ENCODE peak calls at places on chromosome 6, in eight cellular contexts. One of them, this sample, is unnamed.

GRCh38 chr6:53984581-53984980 is 126.7 kb upstream of the MLIP start:
- DNase-seq in NCI-H1048: no peak
- DNase-seq in globus pallidus: no peak
- DNase-seq in RWPE1: no peak
- DNase-seq in OCI-LY7: no peak
- DNase-seq in ACHN: no peak
- DNase-seq in kidney: no peak
- DNase-seq in CD4-positive, alpha-beta memory T cell: no peak
- DNase-seq in this sample: no peak

GRCh38 chr6:128487746-128488145 is 32.7 kb downstream of the PTPRK start:
- DNase-seq in NCI-H1048: no peak
- DNase-seq in globus pallidus: no peak
- DNase-seq in RWPE1: no peak
- DNase-seq in OCI-LY7: no peak
- DNase-seq in ACHN: no peak
- DNase-seq in kidney: no peak
- DNase-seq in CD4-positive, alpha-beta memory T cell: no peak
- DNase-seq in this sample: no peak

GRCh38 chr6:152091851-152092341 is 284.4 kb downstream of the ESR1 start:
- DNase-seq in NCI-H1048: no peak
- DNase-seq in globus pallidus: no peak
- DNase-seq in RWPE1: peak; percentile 24
- DNase-seq in OCI-LY7: no peak
- DNase-seq in ACHN: no peak
- DNase-seq in kidney: no peak
- DNase-seq in CD4-positive, alpha-beta memory T cell: no peak
- DNase-seq in this sample: no peak

GRCh38 chr6:111417181-111417585 is 65.8 kb downstream of the REV3L start:
- DNase-seq in NCI-H1048: no peak
- DNase-seq in globus pallidus: peak; percentile 89
- DNase-seq in RWPE1: no peak
- DNase-seq in OCI-LY7: no peak
- DNase-seq in ACHN: no peak
- DNase-seq in kidney: no peak
- DNase-seq in CD4-positive, alpha-beta memory T cell: no peak
- DNase-seq in this sample: no peak

GRCh38 chr6:113160716-113161115 is 696.4 kb upstream of the MARCKS start:
- DNase-seq in NCI-H1048: no peak
- DNase-seq in globus pallidus: no peak
- DNase-seq in RWPE1: no peak
- DNase-seq in OCI-LY7: no peak
- DNase-seq in ACHN: no peak
- DNase-seq in kidney: no peak
- DNase-seq in CD4-positive, alpha-beta memory T cell: no peak
- DNase-seq in this sample: no peak

GRCh38 chr6:159203304-159204005 is 34.3 kb downstream of the FNDC1 start:
- DNase-seq in NCI-H1048: no peak
- DNase-seq in globus pallidus: no peak
- DNase-seq in RWPE1: peak; percentile 11
- DNase-seq in OCI-LY7: no peak
- DNase-seq in ACHN: no peak
- DNase-seq in kidney: no peak
- DNase-seq in CD4-positive, alpha-beta memory T cell: no peak
- DNase-seq in this sample: no peak

GRCh38 chr6:97401533-97401932 is 118.5 kb upstream of the MMS22L start:
- DNase-seq in NCI-H1048: no peak
- DNase-seq in globus pallidus: no peak
- DNase-seq in RWPE1: no peak
- DNase-seq in OCI-LY7: no peak
- DNase-seq in ACHN: no peak
- DNase-seq in kidney: no peak
- DNase-seq in CD4-positive, alpha-beta memory T cell: no peak
- DNase-seq in this sample: no peak

GRCh38 chr6:166830891-166831363 is 125.4 kb downstream of the RNASET2 start:
- DNase-seq in NCI-H1048: no peak
- DNase-seq in globus pallidus: no peak
- DNase-seq in RWPE1: no peak
- DNase-seq in OCI-LY7: no peak
- DNase-seq in ACHN: no peak
- DNase-seq in kidney: no peak
- DNase-seq in CD4-positive, alpha-beta memory T cell: no peak
- DNase-seq in this sample: no peak

GRCh38 chr6:113763311-113763766 is 93.8 kb upstream of the MARCKS start:
- DNase-seq in NCI-H1048: no peak
- DNase-seq in globus pallidus: no peak
- DNase-seq in RWPE1: peak; percentile 11
- DNase-seq in OCI-LY7: no peak
- DNase-seq in ACHN: no peak
- DNase-seq in kidney: no peak
- DNase-seq in CD4-positive, alpha-beta memory T cell: no peak
- DNase-seq in this sample: peak; percentile 46

GRCh38 chr6:44674226-44675155 is 287.0 kb downstream of the CDC5L start:
- DNase-seq in NCI-H1048: no peak
- DNase-seq in globus pallidus: no peak
- DNase-seq in RWPE1: peak; percentile 82
- DNase-seq in OCI-LY7: no peak
- DNase-seq in ACHN: no peak
- DNase-seq in kidney: no peak
- DNase-seq in CD4-positive, alpha-beta memory T cell: no peak
- DNase-seq in this sample: no peak

GRCh38 chr6:3913958-3914337 is 64.8 kb downstream of the FAM50B start:
- DNase-seq in NCI-H1048: no peak
- DNase-seq in globus pallidus: no peak
- DNase-seq in RWPE1: no peak
- DNase-seq in OCI-LY7: no peak
- DNase-seq in ACHN: no peak
- DNase-seq in kidney: no peak
- DNase-seq in CD4-positive, alpha-beta memory T cell: no peak
- DNase-seq in this sample: no peak

GRCh38 chr6:151351146-151351700 is 40.1 kb downstream of the ZBTB2 start:
- DNase-seq in NCI-H1048: no peak
- DNase-seq in globus pallidus: no peak
- DNase-seq in RWPE1: no peak
- DNase-seq in OCI-LY7: no peak
- DNase-seq in ACHN: no peak
- DNase-seq in kidney: no peak
- DNase-seq in CD4-positive, alpha-beta memory T cell: no peak
- DNase-seq in this sample: no peak

GRCh38 chr6:40477246-40478126 is 109.7 kb downstream of the LRFN2 start:
- DNase-seq in NCI-H1048: no peak
- DNase-seq in globus pallidus: no peak
- DNase-seq in RWPE1: no peak
- DNase-seq in OCI-LY7: no peak
- DNase-seq in ACHN: no peak
- DNase-seq in kidney: no peak
- DNase-seq in CD4-positive, alpha-beta memory T cell: peak; percentile 49
- DNase-seq in this sample: no peak

GRCh38 chr6:82889117-82889516 is 176.5 kb downstream of the UBE3D start:
- DNase-seq in NCI-H1048: no peak
- DNase-seq in globus pallidus: no peak
- DNase-seq in RWPE1: no peak
- DNase-seq in OCI-LY7: no peak
- DNase-seq in ACHN: no peak
- DNase-seq in kidney: no peak
- DNase-seq in CD4-positive, alpha-beta memory T cell: no peak
- DNase-seq in this sample: no peak

GRCh38 chr6:29763491-29764289 is 40.5 kb downstream of the HLA-F start:
- DNase-seq in NCI-H1048: no peak
- DNase-seq in globus pallidus: no peak
- DNase-seq in RWPE1: peak; percentile 54
- DNase-seq in OCI-LY7: no peak
- DNase-seq in ACHN: peak; percentile 59
- DNase-seq in kidney: no peak
- DNase-seq in CD4-positive, alpha-beta memory T cell: no peak
- DNase-seq in this sample: no peak

GRCh38 chr6:137237413-137238170 is 18.4 kb upstream of the IFNGR1 start:
- DNase-seq in NCI-H1048: no peak
- DNase-seq in globus pallidus: no peak
- DNase-seq in RWPE1: peak; percentile 82
- DNase-seq in OCI-LY7: no peak
- DNase-seq in ACHN: peak; percentile 15
- DNase-seq in kidney: no peak
- DNase-seq in CD4-positive, alpha-beta memory T cell: no peak
- DNase-seq in this sample: peak; percentile 85

GRCh38 chr6:123849406-123849805 is 45.7 kb downstream of the NKAIN2 start:
- DNase-seq in NCI-H1048: no peak
- DNase-seq in globus pallidus: no peak
- DNase-seq in RWPE1: no peak
- DNase-seq in OCI-LY7: no peak
- DNase-seq in ACHN: no peak
- DNase-seq in kidney: no peak
- DNase-seq in CD4-positive, alpha-beta memory T cell: no peak
- DNase-seq in this sample: no peak